ENCODE peak calls at places on chromosomes 7 and 10, in eight cellular contexts. Y is HCT116; Z is mammary epithelial cell; G is mesendoderm; R is heart left ventricle; L is CD4-positive, alpha-beta memory T cell; F is OCI-LY7; D is PC-3. V is an unnamed sample.

GRCh38 chr7:80309377-80309776 is 174.7 kb downstream of the GNAI1 start:
- DNase-seq in Y (no peak), G (no peak), L (no peak), D (no peak), R (no peak), F (no peak), Z (no peak), V (no peak)

GRCh38 chr7:22202141-22202540 is 154.8 kb downstream of the RAPGEF5 start:
- DNase-seq in L (no peak), R (no peak), Y (no peak), Z (no peak), D (no peak), G (no peak), F (no peak), V (no peak)

GRCh38 chr10:16777473-16778370 is 39.5 kb downstream of the RSU1 start:
- DNase-seq in D (peak; percentile 47), F (peak; percentile 71), Z (peak; percentile 26), R (no peak), G (peak; percentile 64), Y (peak; percentile 19), L (peak; percentile 57), V (no peak)

GRCh38 chr10:5681930-5682329 is 2.7 kb upstream of the TASOR2 start:
- DNase-seq in G (no peak), F (no peak), Y (no peak), R (no peak), L (no peak), Z (no peak), D (no peak), V (no peak)

GRCh38 chr10:92208736-92209135 is 82.1 kb downstream of the CPEB3 start:
- DNase-seq in G (no peak), L (no peak), R (no peak), D (peak; percentile 43), Z (peak; percentile 61), F (no peak), Y (no peak), V (no peak)

GRCh38 chr10:66714741-66715140 is 211.1 kb upstream of the LRRTM3 start:
- DNase-seq in F (no peak), Z (peak; percentile 53), L (no peak), G (no peak), R (no peak), D (peak; percentile 46), Y (no peak), V (no peak)

GRCh38 chr10:90920986-90921643 is at the start of gene ANKRD1:
- DNase-seq in G (peak; percentile 100), R (peak; percentile 69), Z (peak; percentile 75), D (peak; percentile 93), F (no peak), Y (peak; percentile 60), L (no peak), V (no peak)

GRCh38 chr10:62792261-62792660 is 12.3 kb upstream of the ADO start:
- DNase-seq in Z (no peak), G (no peak), Y (no peak), F (no peak), D (no peak), L (no peak), R (no peak), V (no peak)

GRCh38 chr7:106844286-106844997 is 20.6 kb upstream of the PIK3CG start:
- DNase-seq in Y (no peak), D (no peak), L (no peak), Z (no peak), R (no peak), G (no peak), F (no peak), V (no peak)

GRCh38 chr7:106841896-106842390 is 23.1 kb upstream of the PIK3CG start:
- DNase-seq in L (no peak), D (no peak), Z (peak; percentile 30), R (no peak), F (no peak), G (peak; percentile 78), Y (no peak), V (no peak)

GRCh38 chr7:106839511-106839910 is 25.6 kb upstream of the PIK3CG start:
- DNase-seq in L (no peak), F (no peak), G (no peak), Z (no peak), R (no peak), D (no peak), Y (no peak), V (no peak)

DNA sequence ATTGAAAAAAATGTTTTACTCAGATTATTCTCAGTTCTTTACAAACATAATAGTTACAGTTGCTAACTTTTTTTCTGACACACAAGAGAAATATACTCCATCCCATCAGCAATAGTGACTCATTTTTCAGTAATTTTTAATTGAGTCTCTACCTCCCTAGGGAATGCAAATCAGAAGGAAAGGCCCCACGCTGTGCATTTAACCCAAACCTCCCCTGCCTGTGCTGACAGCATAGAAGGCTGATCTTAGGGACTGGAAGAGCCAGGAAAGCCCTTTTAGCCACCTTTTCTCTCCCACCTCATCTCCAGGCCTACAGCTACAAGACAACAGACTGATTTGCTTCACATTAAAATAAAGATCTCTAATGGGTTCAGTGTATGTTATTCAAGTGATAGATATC is 24.7 kb upstream of the PIK3CG start:
- DNase-seq in G (peak; percentile 70), Z (peak; percentile 51), R (no peak), L (no peak), F (no peak), Y (no peak), D (no peak), V (no peak)
- H3K27ac ChIP-seq in G (no peak overlapping the region), Z (no peak overlapping the region), R (no peak overlapping the region), L (no peak overlapping the region), F (no peak overlapping the region), Y (no peak overlapping the region), D (no peak overlapping the region), V (no peak overlapping the region)

GRCh38 chr10:31318854-31319601 is at the start of gene ZEB1:
- DNase-seq in R (peak; percentile 93), F (peak; percentile 97), Y (peak; percentile 91), D (peak; percentile 78), Z (peak; percentile 86), G (peak; percentile 97), L (peak; percentile 92), V (peak; percentile 91)

GRCh38 chr10:31319602-31320178 is 674 bp downstream of the ZEB1 start:
- DNase-seq in F (peak; percentile 41), Y (no peak), L (no peak), Z (no peak), G (no peak), R (peak; percentile 37), D (no peak), V (peak; percentile 41)

GRCh38 chr10:31321396-31321941 is 2.5 kb downstream of the ZEB1 start:
- DNase-seq in Y (no peak), L (peak; percentile 65), D (no peak), Z (no peak), F (peak; percentile 14), G (no peak), R (no peak), V (no peak)

GRCh38 chr10:31320179-31320597 is 1.2 kb downstream of the ZEB1 start:
- DNase-seq in D (peak; percentile 26), Z (peak; percentile 49), G (peak; percentile 55), Y (no peak), L (peak; percentile 53), R (peak; percentile 65), F (peak; percentile 78), V (peak; percentile 70)

DNA sequence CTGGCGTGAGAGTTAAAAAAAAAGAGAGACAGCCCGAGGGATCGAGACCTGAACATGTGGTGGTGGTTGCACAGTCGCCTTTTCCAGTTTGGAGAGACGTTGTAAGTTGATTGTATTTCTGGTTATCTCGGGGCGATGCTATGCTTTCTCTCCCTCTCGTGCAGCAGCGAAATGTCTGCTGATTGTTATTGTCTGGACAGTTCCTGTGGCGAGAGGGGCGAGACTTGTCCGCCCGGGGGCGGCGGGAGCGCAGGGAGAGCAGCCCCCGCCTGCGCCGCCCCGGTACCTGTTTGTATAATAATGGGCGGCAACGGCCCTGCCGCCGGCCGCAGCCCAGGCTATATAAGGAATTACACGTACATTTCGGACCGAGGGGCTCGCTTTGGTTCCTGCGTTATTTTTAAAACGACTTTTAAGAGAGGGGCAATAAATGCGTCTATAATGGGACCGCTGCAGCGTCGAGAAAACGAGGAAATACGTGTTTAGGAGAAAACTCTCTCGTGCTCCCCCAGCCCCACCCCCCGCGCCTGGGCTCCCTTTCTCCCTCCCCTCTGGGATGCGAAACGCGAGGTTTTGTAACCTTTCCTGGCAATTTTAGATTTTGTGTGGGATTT is 1.7 kb downstream of the ZEB1 start:
- DNase-seq in F (peak; percentile 70), R (peak; percentile 59), L (no peak), Y (no peak), D (peak; percentile 7), Z (peak; percentile 38), G (peak; percentile 42), V (peak; percentile 81)
- H3K4me1 ChIP-seq in F (peaks cover 32% of the 10 kb centered on the region), R (peaks cover 29% of the 10 kb centered on the region), L (peaks cover 30% of the 10 kb centered on the region), Y (peaks cover 14% of the 10 kb centered on the region), D (peaks cover 21% of the 10 kb centered on the region), Z (peaks cover 17% of the 10 kb centered on the region), G (no peaks in the 10 kb centered on the region), V (no peaks in the 10 kb centered on the region)

GRCh38 chr7:76393116-76394031 is 16.1 kb downstream of the SSC4D start:
- DNase-seq in D (peak; percentile 93), R (peak; percentile 97), Y (peak; percentile 71), Z (peak; percentile 81), L (peak; percentile 91), G (peak; percentile 94), F (peak; percentile 95), V (peak; percentile 98)
- H3K27ac ChIP-seq in D (peak overlapping the region; percentile 34), R (peak overlapping the region; percentile 87), Y (peak overlapping the region; percentile 76), Z (peak overlapping the region; percentile 49), L (peak overlapping the region; percentile 69), G (peak overlapping the region; percentile 6), F (no peak overlapping the region), V (no peak overlapping the region)

GRCh38 chr10:44990302-44990655 is 10.4 kb upstream of the ZNF22 start:
- DNase-seq in Y (no peak), Z (no peak), G (peak; percentile 82), R (peak; percentile 64), L (no peak), F (peak; percentile 19), D (no peak), V (no peak)

GRCh38 chr10:44986670-44987069 is 8.1 kb upstream of the DEPP1 start:
- DNase-seq in Z (no peak), G (no peak), D (no peak), R (no peak), F (no peak), L (no peak), Y (no peak), V (no peak)

GRCh38 chr10:44990965-44991364 is 9.8 kb upstream of the ZNF22 start:
- DNase-seq in Z (no peak), D (no peak), F (no peak), Y (no peak), G (no peak), R (no peak), L (no peak), V (peak; percentile 56)

GRCh38 chr10:44989621-44990301 is 11.0 kb upstream of the ZNF22 start:
- DNase-seq in G (no peak), Z (no peak), L (no peak), Y (no peak), F (no peak), R (no peak), D (no peak), V (no peak)

DNA sequence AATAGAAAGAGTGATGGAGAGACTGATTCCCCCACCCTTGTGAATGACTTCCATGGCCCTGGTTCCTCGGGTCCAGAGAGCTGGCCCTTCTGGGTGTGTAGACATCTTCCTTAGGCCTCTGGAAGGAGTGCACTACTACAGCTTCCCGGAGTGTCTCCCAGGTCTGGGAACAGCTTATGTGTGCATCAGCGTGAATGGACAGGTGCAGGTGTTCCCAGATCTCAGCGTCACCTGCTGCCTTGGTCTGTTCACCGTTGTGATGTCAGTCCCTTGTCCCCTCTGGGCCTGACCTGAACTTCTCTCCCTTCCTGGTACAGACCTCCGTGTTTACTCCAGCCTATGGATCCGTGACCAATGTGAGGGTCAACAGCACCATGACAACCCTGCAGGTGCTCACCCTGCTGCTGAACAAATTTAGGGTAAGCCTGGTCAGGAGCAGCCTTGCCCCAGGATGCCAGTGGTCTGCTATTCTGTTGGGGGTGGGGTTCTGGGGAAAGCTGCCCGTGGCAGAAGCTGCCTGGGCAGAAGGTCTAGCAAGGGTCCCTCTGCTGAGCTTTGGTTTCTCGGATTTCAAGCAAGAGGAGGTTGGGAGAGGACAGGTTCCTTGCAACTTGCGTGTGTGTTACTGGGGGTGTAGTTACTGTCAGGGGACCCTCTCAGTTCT is 10.5 kb upstream of the DEPP1 start:
- DNase-seq in Y (no peak), L (no peak), R (no peak), G (no peak), F (no peak), D (no peak), Z (no peak), V (no peak)
- H3K4me1 ChIP-seq in Y (no peaks in the 10 kb centered on the region), L (no peaks in the 10 kb centered on the region), R (peaks cover 79% of the 10 kb centered on the region), G (peaks cover 4% of the 10 kb centered on the region), F (no peaks in the 10 kb centered on the region), D (no peaks in the 10 kb centered on the region), Z (no peaks in the 10 kb centered on the region), V (peaks cover 4% of the 10 kb centered on the region)